ENCODE peak calls at places on chromosomes 12 and 14, in eight cellular contexts. G is mucosa of descending colon; J is HFF-Myc; Y is HCT116; Q is kidney epithelial cell; D is osteoblast; A is cardiac muscle cell; R is naive thymus-derived CD4-positive, alpha-beta T cell. P is an unnamed sample.

GRCh38 chr12:66117242-66117641 is 13.3 kb downstream of the LLPH start:
- DNase-seq in R (no peak), A (no peak), Q (no peak), D (no peak), Y (no peak), J (no peak), G (no peak), P (no peak)

GRCh38 chr12:47878293-47878917 is 26.4 kb downstream of the VDR start:
- DNase-seq in A (no peak), G (no peak), J (no peak), Q (no peak), Y (no peak), R (no peak), D (no peak), P (no peak)

GRCh38 chr14:51430079-51430478 is 190.0 kb downstream of the TMX1 start:
- DNase-seq in J (no peak), Y (no peak), A (no peak), G (no peak), R (no peak), Q (no peak), D (peak), P (no peak)

GRCh38 chr14:92173668-92174067 is 51.9 kb downstream of the CPSF2 start:
- DNase-seq in R (no peak), Y (no peak), D (peak), G (no peak), Q (no peak), J (no peak), A (no peak), P (no peak)

GRCh38 chr14:20799955-20800544 is 2.6 kb downstream of the RNASE1 start:
- DNase-seq in J (no peak), R (no peak), D (no peak), G (no peak), Q (no peak), Y (no peak), A (peak), P (peak)

GRCh38 chr14:91953170-91953985 is 5.9 kb upstream of the FBLN5 start:
- DNase-seq in J (no peak), G (no peak), Y (no peak), R (no peak), Q (no peak), A (no peak), D (no peak), P (no peak)

GRCh38 chr12:122117979-122118378 is 39.4 kb downstream of the MLXIP start:
- DNase-seq in G (peak), D (no peak), J (no peak), Q (no peak), Y (no peak), R (no peak), A (no peak), P (no peak)

GRCh38 chr14:56295743-56296142 is 177.5 kb downstream of the PELI2 start:
- DNase-seq in R (no peak), Q (no peak), J (no peak), G (no peak), A (no peak), D (no peak), Y (no peak), P (no peak)

GRCh38 chr12:6563448-6564050 is 4.5 kb downstream of the NOP2 start:
- DNase-seq in Q (no peak), A (peak), Y (no peak), R (peak), J (no peak), G (no peak), D (peak), P (peak)

GRCh38 chr14:90447720-90448497 is 51.1 kb downstream of the CALM1 start:
- DNase-seq in J (no peak), D (no peak), A (no peak), R (no peak), Y (no peak), Q (no peak), G (no peak), P (no peak)

GRCh38 chr12:30997685-30998440 is 71.3 kb downstream of the TSPAN11 start:
- DNase-seq in Q (no peak), D (peak), Y (no peak), A (no peak), G (peak), R (no peak), J (no peak), P (no peak)

GRCh38 chr14:63893701-63894458 is 41.1 kb downstream of the SYNE2 start:
- DNase-seq in R (no peak), Y (no peak), G (no peak), D (peak), A (peak), Q (peak), J (no peak), P (peak)

GRCh38 chr12:26791328-26791791 is 41.6 kb downstream of the ITPR2 start:
- DNase-seq in R (no peak), Q (no peak), A (no peak), J (no peak), D (no peak), G (no peak), Y (no peak), P (no peak)

GRCh38 chr12:47636908-47637780 is 68.7 kb downstream of the RPAP3 start:
- DNase-seq in A (no peak), J (no peak), G (peak), Y (peak), D (no peak), Q (no peak), R (no peak), P (no peak)

GRCh38 chr12:69068431-69068830 is 135.5 kb upstream of the CPM start:
- DNase-seq in D (no peak), G (no peak), Y (peak), A (no peak), R (no peak), Q (peak), J (peak), P (peak)

GRCh38 chr14:33652566-33653320 is 298.1 kb downstream of the EGLN3 start:
- DNase-seq in A (no peak), J (no peak), R (no peak), D (no peak), Q (no peak), Y (no peak), G (no peak), P (no peak)

GRCh38 chr12:10160659-10161386 is 11.1 kb downstream of the OLR1 start:
- DNase-seq in J (no peak), A (no peak), Y (no peak), G (no peak), Q (no peak), R (no peak), D (no peak), P (no peak)

GRCh38 chr14:105497671-105498429 is 6.8 kb downstream of the TEDC1 start:
- DNase-seq in Q (no peak), G (peak), D (peak), A (no peak), J (no peak), R (no peak), Y (no peak), P (peak)

GRCh38 chr12:92145481-92145730 is 240 bp downstream of the BTG1 start:
- DNase-seq in Q (no peak), A (no peak), D (peak), J (no peak), G (no peak), R (no peak), Y (no peak), P (no peak)

GRCh38 chr12:32471601-32472001 is 72.2 kb downstream of the FGD4 start:
- DNase-seq in Y (no peak), Q (no peak), J (no peak), D (peak), R (no peak), G (no peak), A (no peak), P (no peak)

GRCh38 chr12:33006106-33006505 is 109.5 kb upstream of the PKP2 start:
- DNase-seq in G (no peak), J (no peak), A (no peak), R (no peak), D (no peak), Y (no peak), Q (no peak), P (no peak)

GRCh38 chr12:23949212-23950010 is at the start of gene SOX5:
- DNase-seq in A (peak), R (no peak), G (no peak), D (peak), Y (no peak), J (no peak), Q (peak), P (peak)

DNA sequence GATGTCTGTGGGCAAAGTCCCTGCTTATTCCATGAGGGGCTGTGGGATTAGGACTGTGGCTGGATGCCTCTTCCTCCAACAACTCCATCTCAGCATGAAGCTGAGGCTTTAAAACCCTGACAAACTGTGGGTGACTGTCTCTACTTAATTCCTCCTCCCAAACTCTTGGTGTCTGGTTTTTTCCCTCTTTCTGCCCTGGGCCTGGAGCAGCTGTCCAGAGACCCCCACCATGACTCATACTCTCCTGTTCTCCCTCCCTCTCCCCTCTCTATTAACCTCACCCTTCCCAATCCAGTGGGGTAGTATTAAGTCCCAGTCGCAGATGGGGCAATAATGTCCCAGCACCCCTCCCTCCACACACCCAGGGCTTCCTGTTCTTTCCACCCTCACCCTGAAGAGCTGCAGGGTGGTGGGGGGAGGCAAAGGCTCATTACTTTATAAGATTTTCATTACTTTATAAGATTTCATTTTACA is 2.1 kb upstream of the DNAJC14 start:
- DNase-seq in A (no peak), G (no peak), Q (no peak), Y (no peak), R (no peak), D (no peak), J (no peak), P (no peak)
- H3K4me3 ChIP-seq in A (peak), G (peak), Q (peak), Y (no peak), R (peak), D (peak), J (peak), P (peak)

GRCh38 chr12:117298191-117298590 is 63.2 kb downstream of the NOS1 start:
- DNase-seq in A (no peak), G (no peak), J (no peak), Q (no peak), D (no peak), R (no peak), Y (no peak), P (no peak)

GRCh38 chr12:117294206-117294605 is 67.2 kb downstream of the NOS1 start:
- DNase-seq in A (no peak), G (no peak), J (no peak), Y (no peak), D (no peak), Q (no peak), R (no peak), P (no peak)

GRCh38 chr12:117298648-117299225 is 62.7 kb downstream of the NOS1 start:
- DNase-seq in A (no peak), Y (no peak), Q (no peak), R (no peak), J (no peak), D (no peak), G (no peak), P (no peak)

GRCh38 chr12:117292688-117293087 is 68.7 kb downstream of the NOS1 start:
- DNase-seq in A (no peak), R (no peak), Y (no peak), Q (no peak), D (no peak), J (no peak), G (no peak), P (no peak)

GRCh38 chr12:117293510-117293909 is 67.9 kb downstream of the NOS1 start:
- DNase-seq in G (no peak), J (no peak), Y (no peak), A (no peak), R (no peak), Q (no peak), D (no peak), P (no peak)
- H3K4me3 ChIP-seq in G (no peak), J (no peak), Y (no peak), A (no peak), R (no peak), Q (no peak), D (no peak), P (no peak)

DNA sequence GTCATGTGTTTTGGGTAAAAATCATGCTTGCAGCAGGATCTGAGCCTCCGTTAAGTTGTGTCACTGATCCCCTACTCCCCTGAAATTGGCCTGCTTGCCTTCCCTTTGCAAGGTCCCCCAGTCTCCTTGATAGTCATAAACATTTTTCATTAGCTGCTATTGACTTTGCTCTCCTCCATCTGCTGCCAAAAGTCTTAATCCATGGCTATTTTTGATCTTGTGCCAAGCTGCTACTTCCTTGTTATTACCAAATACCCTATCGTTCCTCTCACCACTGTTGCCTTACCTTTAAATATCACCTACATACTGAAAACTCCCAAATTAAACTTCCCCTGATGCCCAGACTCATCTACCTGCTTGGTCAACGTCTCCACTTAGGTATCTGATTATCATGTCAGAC is 148.3 kb downstream of the PHLDA1 start:
- DNase-seq in A (no peak), Q (no peak), Y (no peak), R (no peak), D (no peak), G (no peak), J (no peak), P (no peak)
- H3K4me3 ChIP-seq in A (no peak), Q (no peak), Y (no peak), R (no peak), D (no peak), G (no peak), J (no peak), P (no peak)

GRCh38 chr12:116177017-116177416 is 100.5 kb downstream of the MED13L start:
- DNase-seq in Y (no peak), A (no peak), D (no peak), R (no peak), J (no peak), Q (no peak), G (no peak), P (no peak)

GRCh38 chr12:116171549-116171948 is 105.9 kb downstream of the MED13L start:
- DNase-seq in Y (no peak), A (no peak), J (no peak), Q (no peak), R (no peak), G (no peak), D (peak), P (no peak)

GRCh38 chr12:116174904-116175303 is 102.6 kb downstream of the MED13L start:
- DNase-seq in A (no peak), Q (no peak), J (no peak), Y (no peak), R (no peak), G (no peak), D (no peak), P (no peak)

GRCh38 chr12:116169071-116169470 is 108.4 kb downstream of the MED13L start:
- DNase-seq in G (no peak), A (no peak), D (no peak), Q (no peak), J (no peak), R (no peak), Y (no peak), P (no peak)

GRCh38 chr12:116172224-116172849 is 105.2 kb downstream of the MED13L start:
- DNase-seq in D (no peak), Y (no peak), R (no peak), Q (no peak), G (no peak), J (no peak), A (no peak), P (no peak)
- H3K4me3 ChIP-seq in D (no peak), Y (no peak), R (peak), Q (no peak), G (no peak), J (no peak), A (no peak), P (no peak)

DNA sequence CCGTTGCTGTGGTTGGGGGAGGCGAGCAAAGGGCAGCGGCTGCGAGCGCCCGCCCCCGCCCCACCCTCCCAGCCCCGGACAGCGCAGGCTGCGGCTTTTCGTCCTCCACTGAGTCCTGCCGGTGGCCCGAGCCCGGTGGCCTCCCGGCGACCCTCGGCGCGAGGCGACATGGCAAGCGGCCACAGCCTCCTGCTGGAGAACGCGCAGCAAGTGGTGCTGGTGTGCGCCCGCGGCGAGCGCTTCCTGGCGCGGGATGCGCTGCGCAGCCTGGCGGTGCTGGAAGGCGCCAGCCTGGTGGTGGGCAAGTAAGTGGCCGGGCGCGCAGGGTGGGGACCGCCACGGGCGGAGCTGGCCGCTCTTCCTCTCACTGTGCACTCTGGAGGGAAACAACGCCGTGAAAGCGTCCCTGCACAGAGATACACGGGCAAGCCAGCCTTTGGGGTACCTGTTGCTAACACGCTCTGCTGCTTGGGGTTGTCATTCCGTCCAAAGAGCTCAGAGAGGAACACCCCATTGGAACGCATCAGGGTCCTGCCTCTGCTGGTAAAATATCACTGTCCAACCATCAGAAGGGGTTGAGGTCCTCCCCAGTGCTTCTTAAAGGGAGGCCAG is at the start of gene AMDHD1:
- DNase-seq in R (peak), G (peak), Y (peak), A (peak), D (peak), Q (no peak), J (no peak), P (peak)
- H3K4me3 ChIP-seq in R (peak), G (peak), Y (peak), A (peak), D (peak), Q (peak), J (peak), P (peak)

DNA sequence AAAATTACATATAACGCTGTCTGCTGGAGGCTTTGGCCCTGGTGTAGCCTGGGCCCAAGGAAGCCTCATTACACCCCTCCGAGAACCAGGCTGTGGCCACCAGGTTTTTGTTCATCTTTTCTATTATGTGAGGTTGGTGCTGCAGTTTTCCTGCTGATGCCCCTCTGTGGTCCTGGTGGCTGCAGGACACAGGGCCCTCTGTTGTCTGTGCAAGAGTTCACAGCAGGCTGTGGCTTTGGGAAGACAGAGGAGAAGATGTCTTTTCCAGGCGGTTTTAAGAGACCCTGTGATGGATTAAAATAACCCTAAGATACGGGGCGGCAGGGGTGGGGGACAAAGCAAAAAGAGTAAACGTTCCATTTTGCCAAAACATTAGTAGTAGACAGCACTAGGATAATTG is 121.5 kb downstream of the ADGRD1 start:
- DNase-seq in Y (no peak), J (no peak), A (no peak), Q (no peak), D (peak), G (no peak), R (no peak), P (no peak)
- H3K4me3 ChIP-seq in Y (no peak), J (no peak), A (no peak), Q (no peak), D (no peak), G (no peak), R (no peak), P (no peak)

DNA sequence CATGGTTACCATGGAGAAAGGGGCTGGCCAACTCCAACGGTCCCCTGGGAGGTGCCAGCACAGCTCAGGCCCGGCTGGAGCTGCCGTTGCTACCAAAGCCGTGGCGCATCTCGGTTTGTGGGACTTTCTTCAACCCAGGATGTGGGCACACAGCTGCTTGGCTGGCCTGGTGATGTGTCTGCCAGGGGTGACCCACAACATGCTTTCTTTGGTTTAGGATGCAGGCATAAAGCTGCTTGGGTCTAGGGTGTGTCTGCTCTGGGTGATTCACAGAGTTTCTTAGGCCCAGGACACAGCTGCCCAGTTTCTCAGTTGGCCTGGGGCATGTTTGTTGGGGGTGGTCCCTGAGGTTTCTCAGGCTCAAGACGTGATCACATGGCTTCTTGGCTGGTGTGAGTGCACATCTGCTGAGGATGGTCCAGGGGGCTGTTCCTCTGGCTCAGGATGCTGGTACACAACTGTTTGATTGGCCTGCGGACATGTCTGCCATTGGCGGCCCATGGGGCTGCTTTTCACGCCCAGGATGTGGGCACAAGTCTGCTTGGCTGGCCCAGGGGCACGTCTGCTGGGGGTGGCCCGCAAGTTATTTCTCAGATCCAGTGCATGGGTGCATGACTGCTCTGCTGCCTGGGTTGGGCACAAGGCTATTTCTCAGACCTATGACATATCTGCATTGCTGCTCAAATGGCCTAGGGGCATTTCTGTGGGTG is 26.0 kb upstream of the GTF2A1 start:
- DNase-seq in Q (no peak), G (no peak), R (no peak), D (peak), Y (no peak), A (no peak), J (peak), P (no peak)
- H3K4me3 ChIP-seq in Q (no peak), G (no peak), R (no peak), D (no peak), Y (no peak), A (no peak), J (no peak), P (no peak)

DNA sequence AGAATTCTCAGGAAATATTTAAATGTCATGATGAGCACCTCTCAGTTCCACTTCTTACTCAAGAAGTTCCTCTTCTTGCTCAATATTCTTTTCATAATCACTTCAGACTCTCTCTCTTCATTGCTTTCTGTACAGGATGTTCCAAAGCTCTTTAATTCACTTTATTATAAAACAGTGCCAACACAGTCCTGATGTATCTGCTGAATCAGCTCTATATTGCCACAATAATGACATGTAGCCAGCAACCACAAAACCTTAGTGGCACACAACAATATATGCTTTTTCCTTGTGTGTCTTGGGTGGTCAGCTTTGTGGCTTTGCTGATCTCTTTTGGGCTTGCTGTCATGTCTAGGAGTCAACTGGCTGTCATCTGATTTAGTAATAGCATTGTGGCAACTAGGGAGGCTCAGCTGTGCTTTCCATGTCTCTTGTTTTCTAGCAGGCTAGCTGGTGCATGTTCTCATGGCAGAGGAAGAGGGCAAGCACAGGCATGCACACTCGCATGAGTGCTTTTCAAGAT is 52.8 kb upstream of the SLC2A13 start:
- DNase-seq in D (no peak), A (no peak), Y (no peak), G (no peak), Q (no peak), J (no peak), R (no peak), P (no peak)
- H3K4me3 ChIP-seq in D (no peak), A (no peak), Y (no peak), G (no peak), Q (no peak), J (no peak), R (no peak), P (no peak)